ENCODE peak calls at places on chromosomes 4 and X, in six cellular contexts. E is NCI-H1417 treated with DMSO at 0.1 percent for 48 hours, K is ELR, H is naive B cell, V is GM04504, P is T-helper 1 cell. M is an unnamed sample.

GRCh38 chr4:126081336-126081735 is 766.6 kb downstream of the FAT4 start:
- DNase-seq in E (no peak), K (no peak), H (no peak), V (peak; percentile 9), P (no peak), M (no peak)

GRCh38 chr4:158729716-158730559 is 6.7 kb upstream of the PPID start:
- DNase-seq in E (no peak), K (peak; percentile 68), H (peak; percentile 25), V (no peak), P (no peak), M (peak; percentile 3)

GRCh38 chrX:14029039-14029424 is 660 bp downstream of the GEMIN8 start:
- DNase-seq in E (no peak), K (peak; percentile 22), H (no peak), V (no peak), P (no peak), M (no peak)

GRCh38 chr4:155809835-155810234 is 51.0 kb downstream of the GUCY1B1 start:
- DNase-seq in E (peak; percentile 55), K (peak; percentile 83), H (peak; percentile 34), V (peak; percentile 58), P (no peak), M (peak; percentile 53)

GRCh38 chr4:185504098-185505047 is 30.9 kb downstream of the PDLIM3 start:
- DNase-seq in E (no peak), K (peak; percentile 54), H (no peak), V (no peak), P (no peak), M (no peak)

GRCh38 chrX:45935408-45935807 is 609.8 kb downstream of the ZNF674 start:
- DNase-seq in E (no peak), K (no peak), H (no peak), V (no peak), P (no peak), M (no peak)

GRCh38 chr4:2266181-2266580 is 4.3 kb upstream of the MXD4 start:
- DNase-seq in E (no peak), K (no peak), H (no peak), V (no peak), P (no peak), M (peak; percentile 66)

GRCh38 chr4:7652451-7652871 is 217.7 kb upstream of the PSAPL1 start:
- DNase-seq in E (no peak), K (no peak), H (no peak), V (no peak), P (no peak), M (no peak)

GRCh38 chrX:145729635-145730034 is 88.0 kb upstream of the SLITRK2 start:
- DNase-seq in E (no peak), K (no peak), H (no peak), V (no peak), P (no peak), M (no peak)

GRCh38 chrX:57821703-57822375 is 88.4 kb downstream of the ZXDA start:
- DNase-seq in E (peak; percentile 32), K (peak; percentile 54), H (peak; percentile 29), V (peak; percentile 23), P (no peak), M (no peak)

GRCh38 chr4:81499840-81500239 is 28.1 kb upstream of the RASGEF1B start:
- DNase-seq in E (no peak), K (no peak), H (no peak), V (no peak), P (no peak), M (no peak)

GRCh38 chrX:105658136-105658535 is 164.2 kb upstream of the NRK start:
- DNase-seq in E (no peak), K (peak; percentile 3), H (no peak), V (peak; percentile 14), P (no peak), M (peak; percentile 45)

GRCh38 chr4:84530449-84530848 is 31.4 kb upstream of the NKX6-1 start:
- DNase-seq in E (no peak), K (peak; percentile 20), H (no peak), V (no peak), P (no peak), M (no peak)

GRCh38 chr4:145829629-145830395 is 108.8 kb downstream of the ZNF827 start:
- DNase-seq in E (no peak), K (no peak), H (no peak), V (no peak), P (no peak), M (no peak)

M was measured in NCI-H226.